ENCODE peak calls at places on chromosomes 4 and X, in nine cellular contexts. H is HCT116; S is right lobe of liver; Q is A549; R is CD8-positive, alpha-beta memory T cell; N is mucosa of descending colon; B is neural progenitor cell; F is transverse colon; X is iPS DF 6.9. E is an unnamed sample. For H3K4me1, the result is how much of the 10 kb centered on the place peaks cover.

GRCh38 chr4:5883916-5884315 is 9.0 kb downstream of the CRMP1 start:
- DNase-seq in R (no peak), N (no peak), F (no peak), Q (no peak), X (no peak), B (no peak), H (no peak), S (no peak), E (no peak)

GRCh38 chrX:76428243-76429130 is 977 bp downstream of the MAGEE1 start:
- DNase-seq in Q (no peak), H (no peak), R (peak), X (no peak), S (peak), F (peak), B (peak), N (peak), E (peak)

GRCh38 chr4:165288639-165289428 is 38.6 kb upstream of the MSMO1 start:
- DNase-seq in H (no peak), B (no peak), S (no peak), F (no peak), X (no peak), R (no peak), N (no peak), Q (no peak), E (no peak)

GRCh38 chr4:17030543-17030942 is 132.1 kb upstream of the LDB2 start:
- DNase-seq in H (peak), B (no peak), X (no peak), Q (peak), F (no peak), N (no peak), R (no peak), S (no peak), E (no peak)

GRCh38 chr4:174669278-174669677 is 147.0 kb upstream of the HPGD start:
- DNase-seq in R (no peak), S (no peak), B (no peak), X (no peak), H (no peak), F (no peak), N (no peak), Q (peak), E (no peak)

GRCh38 chrX:40105791-40106676 is 8.3 kb upstream of the BCOR start:
- DNase-seq in B (peak), H (no peak), S (peak), X (no peak), Q (peak), N (peak), R (peak), F (peak), E (peak)

GRCh38 chrX:109327271-109327670 is 154.6 kb downstream of the GUCY2F start:
- DNase-seq in F (no peak), X (no peak), H (no peak), R (no peak), B (no peak), N (no peak), S (no peak), Q (no peak), E (no peak)

GRCh38 chr4:103136671-103137445 is 37.2 kb upstream of the BDH2 start:
- DNase-seq in S (no peak), B (no peak), Q (no peak), N (peak), H (no peak), R (no peak), F (no peak), X (no peak), E (no peak)

GRCh38 chr4:173264245-173264959 is 69.8 kb downstream of the HMGB2 start:
- DNase-seq in B (peak), H (no peak), R (peak), Q (no peak), X (no peak), F (peak), S (no peak), N (peak), E (no peak)

GRCh38 chr4:71389149-71389840 is 50.5 kb downstream of the SLC4A4 start:
- DNase-seq in B (no peak), R (no peak), Q (peak), F (no peak), N (no peak), X (no peak), S (no peak), H (no peak), E (no peak)

GRCh38 chr4:151202851-151203455 is 74.0 kb upstream of the PRSS48 start:
- DNase-seq in B (no peak), H (no peak), N (no peak), F (no peak), Q (no peak), R (no peak), X (no peak), S (no peak), E (no peak)

GRCh38 chrX:123425904-123426303 is 241.8 kb downstream of the GRIA3 start:
- DNase-seq in B (no peak), Q (no peak), S (no peak), N (no peak), F (no peak), H (no peak), X (no peak), R (no peak), E (no peak)

GRCh38 chr4:59630922-59631321 is 1569.2 kb upstream of the ADGRL3 start:
- DNase-seq in S (no peak), H (no peak), X (no peak), N (no peak), F (no peak), Q (no peak), R (no peak), B (no peak), E (no peak)

GRCh38 chr4:3689006-3689405 is 77.2 kb upstream of the ADRA2C start:
- DNase-seq in X (no peak), F (no peak), R (no peak), H (no peak), N (no peak), Q (no peak), B (no peak), S (no peak), E (peak)

GRCh38 chr4:97759785-97760184 is 383.5 kb downstream of the STPG2 start:
- DNase-seq in X (no peak), Q (no peak), S (no peak), B (no peak), R (no peak), N (no peak), F (no peak), H (no peak), E (no peak)

GRCh38 chrX:6432211-6432610 is 102.7 kb downstream of the VCX3A start:
- DNase-seq in B (no peak), N (no peak), R (no peak), X (no peak), F (no peak), H (no peak), S (no peak), Q (no peak), E (no peak)

GRCh38 chr4:165873298-165874071 is 448 bp downstream of the TLL1 start:
- DNase-seq in N (no peak), Q (peak), R (no peak), H (no peak), F (no peak), B (peak), X (no peak), S (peak), E (peak)

GRCh38 chrX:47030339-47030738 is 47.9 kb upstream of the RGN start:
- DNase-seq in Q (peak), H (peak), R (peak), B (peak), S (no peak), X (peak), N (peak), F (no peak), E (no peak)

GRCh38 chr4:53959373-53959772 is 105.0 kb downstream of the CHIC2 start:
- DNase-seq in B (no peak), H (no peak), Q (no peak), F (no peak), X (no peak), S (no peak), R (no peak), N (no peak), E (no peak)

GRCh38 chrX:147875866-147876596 is 35.7 kb upstream of the FMR1 start:
- DNase-seq in X (no peak), H (no peak), F (no peak), Q (no peak), N (peak), B (no peak), S (no peak), R (no peak), E (no peak)

GRCh38 chr4:26074672-26075071 is 160.7 kb downstream of the SMIM20 start:
- DNase-seq in H (no peak), R (no peak), X (no peak), B (no peak), F (no peak), S (no peak), N (peak), Q (no peak), E (peak)

GRCh38 chr4:140704392-140704955 is 51.7 kb downstream of the TBC1D9 start:
- DNase-seq in F (no peak), R (no peak), X (no peak), N (no peak), B (no peak), S (no peak), Q (no peak), H (no peak), E (no peak)

GRCh38 chr4:10173039-10173753 is 56.6 kb upstream of the WDR1 start:
- DNase-seq in S (no peak), X (no peak), H (no peak), F (peak), Q (no peak), B (no peak), R (no peak), N (no peak), E (peak)

GRCh38 chr4:23485793-23486192 is 404.1 kb downstream of the PPARGC1A start:
- DNase-seq in H (no peak), B (no peak), N (no peak), R (no peak), Q (no peak), S (no peak), X (no peak), F (no peak), E (no peak)

DNA sequence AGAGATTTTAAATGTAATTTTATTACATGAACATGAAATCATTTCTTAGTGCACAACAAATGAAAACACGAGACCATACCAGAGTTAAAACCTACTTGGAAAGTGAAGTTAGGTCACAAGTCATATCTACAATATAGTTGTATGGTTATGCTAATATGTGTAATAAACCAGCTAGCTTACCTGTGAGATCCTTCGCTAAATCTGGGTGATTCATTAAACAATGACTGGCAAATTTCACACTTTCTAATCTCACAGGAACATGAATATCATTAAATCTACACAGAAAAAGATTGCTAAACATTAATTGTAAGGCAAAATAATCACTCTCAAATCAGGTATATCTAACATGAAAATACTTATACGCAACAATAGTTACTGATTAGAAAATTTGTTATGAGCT is 67.6 kb downstream of the PDS5A start:
- DNase-seq in H (no peak), X (no peak), N (no peak), B (no peak), S (no peak), R (no peak), F (no peak), Q (no peak), E (no peak)
- H3K4me1 ChIP-seq in H (under half), X (under half), N (under half), B (under half), S (under half), R (under half), F (under half), Q (under half), E (under half)

DNA sequence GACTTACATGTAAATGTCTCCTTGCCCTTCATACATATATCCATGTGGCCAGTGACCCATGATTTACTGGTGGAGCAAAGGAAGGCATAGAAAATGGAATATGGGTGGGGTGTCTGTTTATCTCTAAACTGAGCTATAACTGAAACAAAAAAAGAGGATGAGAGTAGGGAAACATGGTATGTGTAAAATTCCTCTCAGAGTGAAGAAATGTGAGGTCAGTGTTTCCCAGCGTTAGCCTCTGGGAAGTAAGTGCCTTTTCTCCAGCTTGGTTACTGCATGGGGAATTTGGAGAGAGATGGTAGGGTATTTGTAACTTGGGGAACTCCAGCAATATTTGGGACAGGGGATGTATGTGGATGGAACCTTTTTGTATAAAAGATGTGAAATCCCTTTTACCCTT is 89.4 kb downstream of the AFF1 start:
- DNase-seq in R (no peak), S (no peak), H (no peak), B (no peak), N (no peak), X (no peak), Q (no peak), F (no peak), E (no peak)
- H3K4me1 ChIP-seq in R (under half), S (under half), H (under half), B (under half), N (under half), X (under half), Q (half or more), F (under half), E (under half)

DNA sequence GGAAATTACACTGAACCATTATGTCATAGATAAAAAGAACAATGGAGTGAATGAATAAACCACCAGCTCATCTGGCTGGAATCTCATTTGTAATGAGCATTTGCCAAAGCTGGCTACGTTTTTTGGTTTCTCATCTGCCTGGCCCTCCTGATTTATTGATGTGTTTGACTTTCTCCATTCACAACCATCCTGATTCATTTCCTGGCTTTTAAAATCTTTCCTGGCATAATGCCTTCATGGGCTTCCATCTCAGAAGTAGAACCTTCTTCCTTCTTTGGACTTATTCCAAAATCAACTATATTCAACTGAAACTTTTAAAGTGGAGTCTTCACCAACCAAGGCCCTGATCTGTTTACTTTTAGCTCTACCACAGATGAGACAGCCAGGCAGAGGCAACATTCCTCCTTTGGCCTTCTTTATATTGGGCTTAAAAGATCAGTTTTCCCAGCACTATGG is 36.0 kb upstream of the ARSJ start:
- DNase-seq in R (no peak), Q (peak), B (no peak), H (peak), F (no peak), N (no peak), S (no peak), X (no peak), E (no peak)
- H3K4me1 ChIP-seq in R (under half), Q (under half), B (under half), H (under half), F (under half), N (under half), S (under half), X (under half), E (under half)

GRCh38 chrX:16950423-16950822 is 4.0 kb downstream of the REPS2 start:
- DNase-seq in F (no peak), S (no peak), B (no peak), Q (no peak), X (no peak), N (no peak), H (no peak), R (no peak), E (no peak)

GRCh38 chrX:16957751-16958150 is 11.3 kb downstream of the REPS2 start:
- DNase-seq in N (no peak), B (no peak), X (no peak), Q (no peak), F (no peak), H (no peak), S (no peak), R (no peak), E (no peak)

GRCh38 chrX:16958356-16958755 is 11.9 kb downstream of the REPS2 start:
- DNase-seq in H (no peak), X (no peak), N (no peak), B (peak), S (no peak), Q (no peak), F (no peak), R (no peak), E (no peak)

DNA sequence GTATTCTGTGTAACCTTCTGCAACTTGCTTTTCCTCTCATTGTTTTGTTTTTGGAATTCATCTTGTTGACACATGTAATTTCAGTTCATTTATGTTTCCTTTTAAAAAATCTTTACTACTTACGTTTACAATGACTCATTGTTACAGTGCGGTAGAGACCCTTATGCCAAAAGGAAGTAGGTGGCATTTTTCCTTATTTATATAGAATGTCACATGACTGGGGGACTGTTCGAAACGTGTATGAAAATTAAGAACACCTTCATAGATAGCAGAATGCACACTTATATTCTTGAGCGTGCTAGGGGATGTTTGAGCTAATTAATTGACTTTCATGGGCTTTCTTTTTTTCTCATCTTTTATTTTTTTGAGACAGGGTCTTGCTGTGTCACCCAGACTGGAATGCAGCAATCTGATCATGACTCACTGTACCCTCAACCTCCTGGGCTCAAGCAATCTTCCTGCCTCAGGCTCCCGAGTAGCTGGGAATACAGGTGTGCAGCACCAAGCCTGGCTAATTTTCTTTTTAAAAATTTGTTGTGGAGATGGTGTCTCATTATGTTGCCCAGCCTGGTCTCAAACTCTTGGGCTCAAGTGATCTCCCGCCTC is 7.3 kb downstream of the REPS2 start:
- DNase-seq in F (no peak), H (peak), B (no peak), Q (peak), R (no peak), S (no peak), N (no peak), X (no peak), E (no peak)
- H3K4me1 ChIP-seq in F (under half), H (under half), B (under half), Q (under half), R (under half), S (under half), N (under half), X (under half), E (under half)

GRCh38 chr4:185210102-185210981 is 944 bp downstream of the SNX25 start:
- DNase-seq in S (peak), X (no peak), R (peak), Q (peak), B (peak), F (peak), H (no peak), N (peak), E (peak)
- H3K4me1 ChIP-seq in S (under half), X (under half), R (under half), Q (under half), B (under half), F (under half), H (under half), N (under half), E (under half)